ENCODE peak calls at places on chromosomes 5 and 9, in seven cellular contexts. K is NCI-H187, Z is mesenteric fat pad, H is cardiac fibroblast, A is putamen, E is GM12878, C is HS-27A. L is an unnamed sample.

GRCh38 chr5:64690417-64691151 is at the start of gene SHISAL2B:
- DNase-seq in K (no peak), Z (no peak), H (peak; percentile 31), A (no peak), E (no peak), C (no peak), L (no peak)

GRCh38 chr9:125513634-125514413 is 193.2 kb downstream of the MAPKAP1 start:
- DNase-seq in K (no peak), Z (no peak), H (peak; percentile 74), A (peak; percentile 58), E (peak; percentile 59), C (peak; percentile 35), L (no peak)

GRCh38 chr5:133731951-133732350 is 119.6 kb upstream of the FSTL4 start:
- DNase-seq in K (no peak), Z (peak; percentile 64), H (no peak), A (no peak), E (no peak), C (no peak), L (peak; percentile 55)

GRCh38 chr5:107535849-107536248 is 134.9 kb downstream of the EFNA5 start:
- DNase-seq in K (no peak), Z (no peak), H (no peak), A (no peak), E (no peak), C (no peak), L (no peak)

GRCh38 chr9:12643686-12644085 is 49.5 kb upstream of the TYRP1 start:
- DNase-seq in K (no peak), Z (no peak), H (peak; percentile 2), A (no peak), E (no peak), C (no peak), L (no peak)

GRCh38 chr9:130167927-130168326 is 4.3 kb upstream of the NCS1 start:
- DNase-seq in K (no peak), Z (no peak), H (no peak), A (no peak), E (no peak), C (no peak), L (no peak)

GRCh38 chr9:129885018-129885669 is 49.9 kb downstream of the USP20 start:
- DNase-seq in K (no peak), Z (no peak), H (no peak), A (no peak), E (peak; percentile 20), C (no peak), L (no peak)

GRCh38 chr9:82495884-82496777 is 507.6 kb downstream of the SPATA31D1 start:
- DNase-seq in K (no peak), Z (no peak), H (peak; percentile 22), A (no peak), E (no peak), C (no peak), L (no peak)

GRCh38 chr5:17075196-17075595 is 139.1 kb upstream of the MYO10 start:
- DNase-seq in K (no peak), Z (no peak), H (no peak), A (no peak), E (no peak), C (no peak), L (no peak)

GRCh38 chr5:132070460-132071337 is 2.9 kb upstream of the CSF2 start:
- DNase-seq in K (no peak), Z (no peak), H (peak; percentile 19), A (no peak), E (no peak), C (no peak), L (no peak)

GRCh38 chr9:32524558-32525461 is 1.2 kb downstream of the RIGI start:
- DNase-seq in K (no peak), Z (no peak), H (peak; percentile 26), A (no peak), E (peak; percentile 9), C (no peak), L (no peak)

GRCh38 chr5:37272564-37272963 is 23.4 kb upstream of the CPLANE1 start:
- DNase-seq in K (no peak), Z (no peak), H (peak; percentile 59), A (no peak), E (no peak), C (peak; percentile 92), L (no peak)

GRCh38 chr5:76807296-76807695 is 11.5 kb upstream of the F2RL1 start:
- DNase-seq in K (no peak), Z (no peak), H (peak; percentile 77), A (no peak), E (no peak), C (no peak), L (no peak)

GRCh38 chr5:132446621-132447020 is 44.0 kb downstream of the IRF1 start:
- DNase-seq in K (no peak), Z (no peak), H (peak; percentile 94), A (peak; percentile 50), E (no peak), C (no peak), L (no peak)

GRCh38 chr5:145101246-145101645 is 733.9 kb downstream of the PRELID2 start:
- DNase-seq in K (no peak), Z (no peak), H (no peak), A (no peak), E (no peak), C (no peak), L (no peak)

GRCh38 chr5:60851681-60852080 is 7.6 kb upstream of the ELOVL7 start:
- DNase-seq in K (no peak), Z (no peak), H (no peak), A (no peak), E (no peak), C (no peak), L (no peak)

GRCh38 chr9:91785403-91785917 is 164.6 kb downstream of the ROR2 start:
- DNase-seq in K (no peak), Z (peak; percentile 20), H (no peak), A (no peak), E (no peak), C (no peak), L (no peak)

GRCh38 chr5:176438959-176439757 is 9.0 kb upstream of the FAF2 start:
- DNase-seq in K (no peak), Z (no peak), H (peak; percentile 67), A (no peak), E (no peak), C (no peak), L (no peak)

GRCh38 chr5:55994998-55995914 is 493 bp upstream of the IL6ST start:
- DNase-seq in K (peak; percentile 99), Z (peak; percentile 99), H (peak; percentile 100), A (peak; percentile 98), E (peak; percentile 78), C (peak; percentile 73), L (peak; percentile 98)

GRCh38 chr5:159737263-159737662 is 179.0 kb upstream of the ADRA1B start:
- DNase-seq in K (no peak), Z (no peak), H (peak; percentile 10), A (no peak), E (no peak), C (no peak), L (no peak)

GRCh38 chr9:126307306-126308061 is 19.1 kb upstream of the MVB12B start:
- DNase-seq in K (no peak), Z (no peak), H (no peak), A (peak; percentile 95), E (no peak), C (no peak), L (no peak)

GRCh38 chr5:145787001-145787400 is 48.1 kb downstream of the PRELID2 start:
- DNase-seq in K (no peak), Z (no peak), H (peak; percentile 73), A (no peak), E (no peak), C (no peak), L (no peak)

GRCh38 chr9:138011951-138012500 is 134.4 kb downstream of the CACNA1B start:
- DNase-seq in K (no peak), Z (no peak), H (no peak), A (no peak), E (no peak), C (no peak), L (no peak)

GRCh38 chr9:121599186-121599871 is 52.1 kb upstream of the DAB2IP start:
- DNase-seq in K (no peak), Z (no peak), H (peak; percentile 21), A (no peak), E (no peak), C (no peak), L (peak; percentile 84)

GRCh38 chr5:51389326-51389581 is 6.0 kb downstream of the ISL1 start:
- DNase-seq in K (no peak), Z (no peak), H (no peak), A (no peak), E (no peak), C (no peak), L (no peak)

GRCh38 chr5:107296572-107296971 is 374.2 kb downstream of the EFNA5 start:
- DNase-seq in K (no peak), Z (no peak), H (no peak), A (no peak), E (peak; percentile 55), C (no peak), L (no peak)

GRCh38 chr9:125493861-125494554 is 213.0 kb downstream of the MAPKAP1 start:
- DNase-seq in K (no peak), Z (no peak), H (no peak), A (no peak), E (no peak), C (no peak), L (no peak)

GRCh38 chr5:76153996-76154395 is 70.8 kb downstream of the SV2C start:
- DNase-seq in K (no peak), Z (no peak), H (no peak), A (peak; percentile 58), E (no peak), C (no peak), L (no peak)

GRCh38 chr9:82209797-82210470 is 221.4 kb downstream of the SPATA31D1 start:
- DNase-seq in K (no peak), Z (no peak), H (no peak), A (no peak), E (no peak), C (no peak), L (no peak)

GRCh38 chr5:115360036-115360685 is 63.7 kb upstream of the CCDC112 start:
- DNase-seq in K (no peak), Z (no peak), H (peak; percentile 21), A (no peak), E (no peak), C (no peak), L (no peak)

GRCh38 chr5:126126574-126126973 is 296.6 kb upstream of the GRAMD2B start:
- DNase-seq in K (no peak), Z (no peak), H (no peak), A (no peak), E (no peak), C (no peak), L (no peak)

GRCh38 chr5:88664630-88665029 is 218.4 kb downstream of the MEF2C start:
- DNase-seq in K (no peak), Z (no peak), H (no peak), A (no peak), E (no peak), C (no peak), L (no peak)

GRCh38 chr5:57718155-57718554 is 235.5 kb upstream of the ACTBL2 start:
- DNase-seq in K (no peak), Z (no peak), H (peak; percentile 37), A (no peak), E (no peak), C (no peak), L (no peak)

GRCh38 chr9:137278061-137278912 is 761 bp downstream of the TOR4A start:
- DNase-seq in K (no peak), Z (peak; percentile 90), H (peak; percentile 38), A (no peak), E (no peak), C (no peak), L (peak; percentile 72)

GRCh38 chr5:11588803-11589202 is 315.4 kb downstream of the CTNND2 start:
- DNase-seq in K (no peak), Z (no peak), H (no peak), A (peak; percentile 86), E (no peak), C (no peak), L (no peak)

GRCh38 chr5:82635561-82636288 is 357.6 kb upstream of the RPS23 start:
- DNase-seq in K (no peak), Z (no peak), H (no peak), A (no peak), E (no peak), C (peak; percentile 12), L (no peak)

GRCh38 chr9:122815544-122815943 is 12.8 kb downstream of the PDCL start:
- DNase-seq in K (no peak), Z (no peak), H (no peak), A (no peak), E (no peak), C (no peak), L (no peak)